ENCODE peak calls at places on chromosomes 1 and 21, in seven cellular contexts. Q is GM23248, G is NCI-H2171 treated with DMSO at 0.1 percent for 48 hours, F is ecto neural progenitor cell, M is hippocampal formation, C is endothelial cell, W is pulmonary artery endothelial cell. T is an unnamed sample.

GRCh38 chr1:35936828-35937227 is 5.9 kb downstream of the AGO3 start:
- DNase-seq in C (no peak), F (no peak), W (no peak), M (no peak), G (no peak), Q (peak), T (no peak)

GRCh38 chr1:35807614-35808375 is at the start of gene AGO4:
- DNase-seq in W (no peak), Q (peak), G (peak), M (peak), F (peak), C (peak), T (peak)

GRCh38 chr1:224116131-224116530 is 2.2 kb downstream of the FBXO28 start:
- DNase-seq in W (peak), C (no peak), Q (peak), G (peak), F (no peak), M (peak), T (peak)

GRCh38 chr1:224205438-224205840 is 22.4 kb downstream of the DEGS1 start:
- DNase-seq in G (peak), C (no peak), F (no peak), M (no peak), W (peak), Q (peak), T (peak)

GRCh38 chr1:72288886-72289285 is 6.5 kb upstream of the NEGR1 start:
- DNase-seq in W (no peak), M (no peak), C (no peak), Q (no peak), G (no peak), F (no peak), T (no peak)

GRCh38 chr1:150365945-150366344 is 2.0 kb downstream of the RPRD2 start:
- DNase-seq in W (no peak), M (no peak), Q (peak), C (no peak), F (no peak), G (peak), T (peak)

GRCh38 chr1:11384170-11384554 is 94.8 kb upstream of the DISP3 start:
- DNase-seq in W (no peak), Q (no peak), F (no peak), M (no peak), G (no peak), C (no peak), T (no peak)

GRCh38 chr1:51690285-51690961 is 73.5 kb downstream of the OSBPL9 start:
- DNase-seq in W (no peak), G (no peak), C (no peak), F (no peak), M (no peak), Q (peak), T (peak)

GRCh38 chr1:150622219-150622975 is 7.0 kb downstream of the ENSA start:
- DNase-seq in W (no peak), G (no peak), Q (no peak), F (no peak), C (peak), M (no peak), T (no peak)

GRCh38 chr21:36697473-36698159 is 1.3 kb upstream of the SIM2 start:
- DNase-seq in F (peak), W (no peak), Q (no peak), M (no peak), C (peak), G (no peak), T (no peak)

GRCh38 chr1:198918920-198919319 is 280.1 kb downstream of the PTPRC start:
- DNase-seq in Q (peak), G (no peak), C (no peak), M (no peak), F (no peak), W (no peak), T (no peak)

GRCh38 chr21:36567216-36567917 is 87.4 kb upstream of the CLDN14 start:
- DNase-seq in C (no peak), G (no peak), Q (no peak), W (no peak), M (no peak), F (peak), T (no peak)

GRCh38 chr1:99601709-99602403 is 44.1 kb upstream of the PALMD start:
- DNase-seq in W (no peak), Q (no peak), F (no peak), C (no peak), G (no peak), M (no peak), T (no peak)

T was measured in NCI-H69.